ENCODE peak calls at places on chromosomes 3 and 15, in five cellular contexts. One of them, this sample, is unnamed.
A peak's percentile ranks its signal among the peaks of the same experiment; 100 is the strongest.

GRCh38 chr3:136142592-136142991 is 53.5 kb downstream of the MSL2 start:
- DNase-seq in astrocyte of the cerebellum: peak; percentile 75
- DNase-seq in choroid plexus epithelial cell: peak; percentile 87
- DNase-seq in ACHN: peak; percentile 95
- DNase-seq in NCI-H526 treated with DMSO at 0.1 percent for 48 hours: no peak
- DNase-seq in this sample: peak; percentile 43

GRCh38 chr3:15638891-15639262 is 37.3 kb downstream of the BTD start:
- DNase-seq in astrocyte of the cerebellum: no peak
- DNase-seq in choroid plexus epithelial cell: no peak
- DNase-seq in ACHN: no peak
- DNase-seq in NCI-H526 treated with DMSO at 0.1 percent for 48 hours: no peak
- DNase-seq in this sample: no peak

GRCh38 chr3:87410110-87410509 is 133.7 kb upstream of the POU1F1 start:
- DNase-seq in astrocyte of the cerebellum: no peak
- DNase-seq in choroid plexus epithelial cell: no peak
- DNase-seq in ACHN: no peak
- DNase-seq in NCI-H526 treated with DMSO at 0.1 percent for 48 hours: no peak
- DNase-seq in this sample: no peak

GRCh38 chr3:152298393-152299242 is 29.9 kb downstream of the MBNL1 start:
- DNase-seq in astrocyte of the cerebellum: peak; percentile 90
- DNase-seq in choroid plexus epithelial cell: peak; percentile 99
- DNase-seq in ACHN: peak; percentile 70
- DNase-seq in NCI-H526 treated with DMSO at 0.1 percent for 48 hours: peak; percentile 96
- DNase-seq in this sample: peak; percentile 97

GRCh38 chr15:62779041-62779810 is 263.3 kb upstream of the TPM1 start:
- DNase-seq in astrocyte of the cerebellum: no peak
- DNase-seq in choroid plexus epithelial cell: peak; percentile 80
- DNase-seq in ACHN: no peak
- DNase-seq in NCI-H526 treated with DMSO at 0.1 percent for 48 hours: no peak
- DNase-seq in this sample: no peak

GRCh38 chr15:49718846-49719245 is 98.0 kb downstream of the DTWD1 start:
- DNase-seq in astrocyte of the cerebellum: no peak
- DNase-seq in choroid plexus epithelial cell: no peak
- DNase-seq in ACHN: no peak
- DNase-seq in NCI-H526 treated with DMSO at 0.1 percent for 48 hours: no peak
- DNase-seq in this sample: no peak

GRCh38 chr3:55532806-55533205 is 45.7 kb upstream of the WNT5A start:
- DNase-seq in astrocyte of the cerebellum: no peak
- DNase-seq in choroid plexus epithelial cell: peak; percentile 44
- DNase-seq in ACHN: no peak
- DNase-seq in NCI-H526 treated with DMSO at 0.1 percent for 48 hours: no peak
- DNase-seq in this sample: no peak

GRCh38 chr15:35309886-35310285 is 224.8 kb upstream of the NANOGP8 start:
- DNase-seq in astrocyte of the cerebellum: no peak
- DNase-seq in choroid plexus epithelial cell: no peak
- DNase-seq in ACHN: no peak
- DNase-seq in NCI-H526 treated with DMSO at 0.1 percent for 48 hours: no peak
- DNase-seq in this sample: no peak

GRCh38 chr15:40754574-40754882 is 526 bp downstream of the RMDN3 start:
- DNase-seq in astrocyte of the cerebellum: no peak
- DNase-seq in choroid plexus epithelial cell: peak; percentile 30
- DNase-seq in ACHN: no peak
- DNase-seq in NCI-H526 treated with DMSO at 0.1 percent for 48 hours: no peak
- DNase-seq in this sample: no peak

GRCh38 chr3:38582941-38583645 is 66.4 kb downstream of the SCN5A start:
- DNase-seq in astrocyte of the cerebellum: no peak
- DNase-seq in choroid plexus epithelial cell: no peak
- DNase-seq in ACHN: no peak
- DNase-seq in NCI-H526 treated with DMSO at 0.1 percent for 48 hours: no peak
- DNase-seq in this sample: no peak

GRCh38 chr3:98110191-98110908 is 20.2 kb upstream of the OR5H1 start:
- DNase-seq in astrocyte of the cerebellum: no peak
- DNase-seq in choroid plexus epithelial cell: no peak
- DNase-seq in ACHN: no peak
- DNase-seq in NCI-H526 treated with DMSO at 0.1 percent for 48 hours: no peak
- DNase-seq in this sample: no peak

GRCh38 chr3:14228611-14229470 is 50.2 kb downstream of the LSM3 start:
- DNase-seq in astrocyte of the cerebellum: no peak
- DNase-seq in choroid plexus epithelial cell: no peak
- DNase-seq in ACHN: peak; percentile 24
- DNase-seq in NCI-H526 treated with DMSO at 0.1 percent for 48 hours: peak; percentile 55
- DNase-seq in this sample: no peak

GRCh38 chr15:29669823-29670222 is 152.4 kb downstream of the TJP1 start:
- DNase-seq in astrocyte of the cerebellum: no peak
- DNase-seq in choroid plexus epithelial cell: peak; percentile 40
- DNase-seq in ACHN: peak; percentile 56
- DNase-seq in NCI-H526 treated with DMSO at 0.1 percent for 48 hours: no peak
- DNase-seq in this sample: no peak

GRCh38 chr15:36484038-36484778 is 95.2 kb upstream of the CDIN1 start:
- DNase-seq in astrocyte of the cerebellum: no peak
- DNase-seq in choroid plexus epithelial cell: peak; percentile 18
- DNase-seq in ACHN: no peak
- DNase-seq in NCI-H526 treated with DMSO at 0.1 percent for 48 hours: no peak
- DNase-seq in this sample: no peak

GRCh38 chr3:172259191-172259590 is 189.1 kb downstream of the GHSR start:
- DNase-seq in astrocyte of the cerebellum: peak; percentile 22
- DNase-seq in choroid plexus epithelial cell: peak; percentile 48
- DNase-seq in ACHN: no peak
- DNase-seq in NCI-H526 treated with DMSO at 0.1 percent for 48 hours: no peak
- DNase-seq in this sample: no peak

GRCh38 chr3:152236741-152237140 is 32.0 kb upstream of the MBNL1 start:
- DNase-seq in astrocyte of the cerebellum: no peak
- DNase-seq in choroid plexus epithelial cell: no peak
- DNase-seq in ACHN: no peak
- DNase-seq in NCI-H526 treated with DMSO at 0.1 percent for 48 hours: no peak
- DNase-seq in this sample: no peak

GRCh38 chr3:40994611-40995010 is 204.7 kb upstream of the CTNNB1 start:
- DNase-seq in astrocyte of the cerebellum: no peak
- DNase-seq in choroid plexus epithelial cell: peak; percentile 39
- DNase-seq in ACHN: no peak
- DNase-seq in NCI-H526 treated with DMSO at 0.1 percent for 48 hours: no peak
- DNase-seq in this sample: no peak

GRCh38 chr3:4582634-4583033 is 89.5 kb downstream of the ITPR1 start:
- DNase-seq in astrocyte of the cerebellum: no peak
- DNase-seq in choroid plexus epithelial cell: peak; percentile 38
- DNase-seq in ACHN: no peak
- DNase-seq in NCI-H526 treated with DMSO at 0.1 percent for 48 hours: no peak
- DNase-seq in this sample: no peak

GRCh38 chr3:42755681-42756578 is 17.1 kb downstream of the CCDC13 start:
- DNase-seq in astrocyte of the cerebellum: no peak
- DNase-seq in choroid plexus epithelial cell: peak; percentile 66
- DNase-seq in ACHN: peak; percentile 30
- DNase-seq in NCI-H526 treated with DMSO at 0.1 percent for 48 hours: no peak
- DNase-seq in this sample: peak; percentile 91

GRCh38 chr3:181457190-181457589 is 254.5 kb upstream of the SOX2 start:
- DNase-seq in astrocyte of the cerebellum: peak; percentile 24
- DNase-seq in choroid plexus epithelial cell: no peak
- DNase-seq in ACHN: no peak
- DNase-seq in NCI-H526 treated with DMSO at 0.1 percent for 48 hours: no peak
- DNase-seq in this sample: no peak

GRCh38 chr3:194351080-194351672 is at the start of gene CPN2:
- DNase-seq in astrocyte of the cerebellum: no peak
- DNase-seq in choroid plexus epithelial cell: no peak
- DNase-seq in ACHN: no peak
- DNase-seq in NCI-H526 treated with DMSO at 0.1 percent for 48 hours: no peak
- DNase-seq in this sample: peak; percentile 77

GRCh38 chr3:12629560-12629959 is 34.4 kb downstream of the RAF1 start:
- DNase-seq in astrocyte of the cerebellum: no peak
- DNase-seq in choroid plexus epithelial cell: peak; percentile 28
- DNase-seq in ACHN: no peak
- DNase-seq in NCI-H526 treated with DMSO at 0.1 percent for 48 hours: peak; percentile 2
- DNase-seq in this sample: no peak

GRCh38 chr3:87218560-87218959 is 8.5 kb upstream of the CHMP2B start:
- DNase-seq in astrocyte of the cerebellum: no peak
- DNase-seq in choroid plexus epithelial cell: no peak
- DNase-seq in ACHN: no peak
- DNase-seq in NCI-H526 treated with DMSO at 0.1 percent for 48 hours: no peak
- DNase-seq in this sample: no peak

GRCh38 chr15:66848116-66848515 is 146.1 kb downstream of the SMAD6 start:
- DNase-seq in astrocyte of the cerebellum: no peak
- DNase-seq in choroid plexus epithelial cell: no peak
- DNase-seq in ACHN: no peak
- DNase-seq in NCI-H526 treated with DMSO at 0.1 percent for 48 hours: no peak
- DNase-seq in this sample: no peak

GRCh38 chr3:29057326-29057725 is 223.5 kb upstream of the RBMS3 start:
- DNase-seq in astrocyte of the cerebellum: peak; percentile 82
- DNase-seq in choroid plexus epithelial cell: peak; percentile 76
- DNase-seq in ACHN: no peak
- DNase-seq in NCI-H526 treated with DMSO at 0.1 percent for 48 hours: no peak
- DNase-seq in this sample: no peak

GRCh38 chr3:58691997-58692396 is 25.4 kb upstream of the FAM3D start:
- DNase-seq in astrocyte of the cerebellum: no peak
- DNase-seq in choroid plexus epithelial cell: peak; percentile 28
- DNase-seq in ACHN: no peak
- DNase-seq in NCI-H526 treated with DMSO at 0.1 percent for 48 hours: no peak
- DNase-seq in this sample: no peak

This sample was measured in HepG2.